ENCODE peak calls at places on chromosome 5, in four cellular contexts. One of them, this sample, is unnamed.
A peak's percentile ranks its signal among the peaks of the same experiment; 100 is the strongest.

GRCh38 chr5:83015676-83016075 is 61.5 kb downstream of the TMEM167A start:
- DNase-seq in IMR-90: no peak
- DNase-seq in heart right ventricle: no peak
- DNase-seq in GM23338: peak; percentile 51
- DNase-seq in this sample: peak; percentile 91

GRCh38 chr5:156706631-156707030 is 143.5 kb upstream of the PPP1R2B start:
- DNase-seq in heart right ventricle: no peak
- DNase-seq in GM23338: peak; percentile 66
- DNase-seq in IMR-90: no peak
- DNase-seq in this sample: no peak

GRCh38 chr5:76099756-76100155 is 16.6 kb downstream of the SV2C start:
- DNase-seq in IMR-90: no peak
- DNase-seq in GM23338: no peak
- DNase-seq in heart right ventricle: no peak
- DNase-seq in this sample: no peak

GRCh38 chr5:141697586-141697985 is 15.6 kb upstream of the ARAP3 start:
- DNase-seq in GM23338: no peak
- DNase-seq in IMR-90: no peak
- DNase-seq in heart right ventricle: no peak
- DNase-seq in this sample: no peak

GRCh38 chr5:140322751-140323731 is 20.1 kb upstream of the PFDN1 start:
- DNase-seq in IMR-90: peak; percentile 98
- DNase-seq in GM23338: peak; percentile 9
- DNase-seq in heart right ventricle: peak; percentile 38
- DNase-seq in this sample: peak; percentile 97

GRCh38 chr5:163436515-163436914 is 880 bp upstream of the CCNG1 start:
- DNase-seq in heart right ventricle: no peak
- DNase-seq in IMR-90: no peak
- DNase-seq in GM23338: no peak
- DNase-seq in this sample: no peak

GRCh38 chr5:116135344-116135743 is 50.5 kb downstream of the COMMD10 start:
- DNase-seq in IMR-90: no peak
- DNase-seq in GM23338: no peak
- DNase-seq in heart right ventricle: no peak
- DNase-seq in this sample: no peak

GRCh38 chr5:75611324-75612210 is at the start of gene ANKDD1B:
- DNase-seq in GM23338: peak; percentile 74
- DNase-seq in heart right ventricle: peak; percentile 20
- DNase-seq in IMR-90: peak; percentile 65
- DNase-seq in this sample: no peak

GRCh38 chr5:36228505-36228904 is 13.2 kb downstream of the NADK2 start:
- DNase-seq in GM23338: no peak
- DNase-seq in IMR-90: no peak
- DNase-seq in heart right ventricle: no peak
- DNase-seq in this sample: no peak

GRCh38 chr5:172920447-172920849 is 38.8 kb upstream of the RPL26L1 start:
- DNase-seq in GM23338: no peak
- DNase-seq in IMR-90: peak; percentile 100
- DNase-seq in heart right ventricle: no peak
- DNase-seq in this sample: peak; percentile 54

GRCh38 chr5:179288809-179289185 is 56.5 kb downstream of the ADAMTS2 start:
- DNase-seq in IMR-90: no peak
- DNase-seq in GM23338: no peak
- DNase-seq in heart right ventricle: no peak
- DNase-seq in this sample: no peak

GRCh38 chr5:116090192-116090790 is 5.5 kb downstream of the COMMD10 start:
- DNase-seq in heart right ventricle: no peak
- DNase-seq in GM23338: no peak
- DNase-seq in IMR-90: no peak
- DNase-seq in this sample: no peak

DNA sequence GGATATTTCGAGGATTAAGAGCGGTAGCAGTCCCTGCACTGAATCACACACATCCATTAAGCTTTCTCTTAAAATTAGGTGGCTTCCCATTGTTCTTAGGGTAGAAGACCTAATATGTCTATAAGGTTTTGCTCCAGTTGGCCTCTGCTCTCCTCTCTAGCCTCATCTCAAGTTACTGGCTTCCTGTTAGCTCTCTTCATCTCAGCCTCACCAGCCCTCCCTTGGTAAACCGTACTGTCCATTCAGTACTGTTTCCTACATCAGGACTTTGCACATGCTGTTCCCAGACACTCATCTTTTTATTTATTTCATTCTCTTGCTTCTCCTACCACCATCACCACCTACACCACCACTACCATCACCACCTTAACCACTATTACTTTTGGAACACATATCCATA is 428.6 kb downstream of the PDE4D start:
- DNase-seq in heart right ventricle: no peak
- DNase-seq in IMR-90: no peak
- DNase-seq in GM23338: no peak
- DNase-seq in this sample: no peak
- H3K4me3 ChIP-seq in heart right ventricle: no peak overlapping the region
- H3K4me3 ChIP-seq in IMR-90: no peak overlapping the region
- H3K4me3 ChIP-seq in GM23338: no peak overlapping the region
- H3K4me3 ChIP-seq in this sample: no peak overlapping the region

DNA sequence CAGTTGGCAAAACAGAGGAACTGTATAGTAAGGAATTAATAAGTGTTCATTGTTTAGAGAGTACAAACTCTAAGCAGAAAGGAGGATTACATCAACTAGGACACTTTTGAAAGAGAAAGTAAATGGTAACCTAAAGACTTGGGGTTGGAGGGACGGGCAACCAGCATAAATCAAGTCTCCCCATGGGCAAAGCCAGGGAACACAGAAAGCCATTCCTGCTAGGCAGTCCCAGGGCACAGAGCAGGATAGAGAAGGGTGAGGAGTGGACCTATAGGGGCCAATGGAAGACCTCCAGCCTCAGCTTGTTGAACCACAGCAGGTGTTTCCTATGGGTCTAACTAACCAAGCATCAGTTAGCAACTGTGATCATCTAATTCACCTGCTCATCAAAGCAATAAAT is 9.2 kb upstream of the ERAP1 start:
- DNase-seq in IMR-90: no peak
- DNase-seq in GM23338: no peak
- DNase-seq in heart right ventricle: no peak
- DNase-seq in this sample: no peak
- H3K4me1 ChIP-seq in IMR-90: peaks cover 6% of the 10 kb centered on the region
- H3K4me1 ChIP-seq in GM23338: peaks cover 12% of the 10 kb centered on the region
- H3K4me1 ChIP-seq in heart right ventricle: no peaks in the 10 kb centered on the region
- H3K4me1 ChIP-seq in this sample: peaks cover 18% of the 10 kb centered on the region

GRCh38 chr5:181160144-181160754 is 12.9 kb downstream of the OR2V2 start:
- DNase-seq in IMR-90: peak; percentile 59
- DNase-seq in heart right ventricle: peak; percentile 42
- DNase-seq in GM23338: peak; percentile 91
- DNase-seq in this sample: peak; percentile 27
- H3K4me3 ChIP-seq in IMR-90: peak overlapping the region; percentile 47
- H3K4me3 ChIP-seq in heart right ventricle: peak overlapping the region; percentile 39
- H3K4me3 ChIP-seq in GM23338: peak overlapping the region; percentile 50
- H3K4me3 ChIP-seq in this sample: peak overlapping the region; percentile 19

GRCh38 chr5:143390941-143391340 is 12.5 kb downstream of the NR3C1 start:
- DNase-seq in heart right ventricle: no peak
- DNase-seq in IMR-90: no peak
- DNase-seq in GM23338: no peak
- DNase-seq in this sample: no peak
- H3K4me1 ChIP-seq in heart right ventricle: peaks cover 85% of the 10 kb centered on the region
- H3K4me1 ChIP-seq in IMR-90: peaks cover 7% of the 10 kb centered on the region
- H3K4me1 ChIP-seq in GM23338: peaks cover 12% of the 10 kb centered on the region
- H3K4me1 ChIP-seq in this sample: peaks cover 5% of the 10 kb centered on the region

GRCh38 chr5:160133071-160133917 is 14.0 kb upstream of the PWWP2A start:
- DNase-seq in heart right ventricle: peak; percentile 21
- DNase-seq in IMR-90: no peak
- DNase-seq in GM23338: peak; percentile 86
- DNase-seq in this sample: peak; percentile 26
- H3K4me3 ChIP-seq in heart right ventricle: peak overlapping the region; percentile 21
- H3K4me3 ChIP-seq in IMR-90: no peak overlapping the region
- H3K4me3 ChIP-seq in GM23338: peak overlapping the region; percentile 30
- H3K4me3 ChIP-seq in this sample: no peak overlapping the region

This sample was measured in SJSA1.